ENCODE peak calls at places on chromosome 22, in seven cellular contexts. L is pancreas; V is thoracic aorta; U is CD8-positive, alpha-beta memory T cell; E is GM23338; W is CD4-positive, alpha-beta memory T cell; O is Peyer's patch. A is an unnamed sample.
A peak's percentile ranks its signal among the peaks of the same experiment; 100 is the strongest.

GRCh38 chr22:21968452-21969129 is 14.0 kb downstream of the TOP3B start:
- DNase-seq in W (no peak), O (no peak), L (no peak), V (no peak), U (no peak), E (no peak), A (no peak)

GRCh38 chr22:19579880-19580279 is 55.7 kb upstream of the CLDN5 start:
- DNase-seq in E (no peak), W (peak; percentile 10), V (no peak), U (no peak), L (no peak), O (peak; percentile 58), A (no peak)

GRCh38 chr22:31244044-31244942 is 32.2 kb downstream of the LIMK2 start:
- DNase-seq in V (no peak), U (no peak), E (peak; percentile 75), W (no peak), O (no peak), L (no peak), A (no peak)

GRCh38 chr22:22165936-22166710 is 78.5 kb upstream of the VPREB1 start:
- DNase-seq in V (no peak), L (no peak), W (no peak), U (no peak), O (no peak), E (no peak), A (no peak)

GRCh38 chr22:39935622-39936021 is 24.6 kb upstream of the TMA7B start:
- DNase-seq in U (no peak), O (no peak), L (no peak), V (no peak), E (no peak), W (no peak), A (no peak)

GRCh38 chr22:25745341-25746011 is 3.5 kb downstream of the MYO18B start:
- DNase-seq in O (no peak), U (no peak), L (no peak), E (no peak), W (no peak), V (no peak), A (no peak)

GRCh38 chr22:31229402-31230140 is 17.5 kb downstream of the LIMK2 start:
- DNase-seq in L (peak; percentile 57), U (no peak), W (no peak), E (peak; percentile 18), V (no peak), O (peak; percentile 43), A (no peak)

GRCh38 chr22:41535244-41535643 is 9.0 kb downstream of the POLR3H start:
- DNase-seq in V (no peak), W (no peak), U (no peak), L (no peak), E (peak; percentile 75), O (no peak), A (no peak)

GRCh38 chr22:25759825-25760231 is 17.8 kb downstream of the MYO18B start:
- DNase-seq in L (peak; percentile 11), W (no peak), O (no peak), E (no peak), V (peak; percentile 44), U (no peak), A (no peak)

GRCh38 chr22:30865656-30866055 is 102.9 kb downstream of the MORC2 start:
- DNase-seq in U (no peak), O (no peak), E (no peak), W (no peak), V (no peak), L (no peak), A (no peak)

GRCh38 chr22:21940521-21940920 is 12.1 kb downstream of the PPM1F start:
- DNase-seq in L (no peak), V (no peak), E (no peak), U (no peak), O (no peak), W (no peak), A (no peak)

GRCh38 chr22:41682033-41682807 is 6.4 kb downstream of the SNU13 start:
- DNase-seq in E (peak; percentile 80), L (peak; percentile 83), V (no peak), W (peak; percentile 84), O (peak; percentile 85), U (peak; percentile 81), A (peak; percentile 76)

GRCh38 chr22:26770624-26771023 is 113.2 kb downstream of the MIAT start:
- DNase-seq in E (no peak), O (no peak), V (no peak), L (no peak), U (no peak), W (no peak), A (no peak)

GRCh38 chr22:44445307-44445680 is 52.7 kb downstream of the RTL6 start:
- DNase-seq in E (no peak), L (no peak), W (no peak), V (no peak), U (no peak), O (no peak), A (no peak)

GRCh38 chr22:25754527-25755202 is 12.7 kb downstream of the MYO18B start:
- DNase-seq in U (no peak), O (no peak), L (no peak), V (peak; percentile 85), W (no peak), E (no peak), A (no peak)

GRCh38 chr22:38843201-38843715 is 570 bp downstream of the NPTXR start:
- DNase-seq in E (peak; percentile 73), O (peak; percentile 22), V (no peak), L (peak; percentile 54), W (peak; percentile 66), U (peak; percentile 18), A (peak; percentile 57)

GRCh38 chr22:44464000-44464399 is 34.0 kb downstream of the RTL6 start:
- DNase-seq in O (no peak), W (no peak), E (no peak), U (no peak), V (no peak), L (no peak), A (no peak)

GRCh38 chr22:27283714-27284113 is 517.8 kb downstream of the MN1 start:
- DNase-seq in E (no peak), U (no peak), O (no peak), V (no peak), W (no peak), L (no peak), A (no peak)

GRCh38 chr22:37749831-37750595 is 53.2 kb downstream of the TRIOBP start:
- DNase-seq in O (no peak), W (no peak), L (no peak), U (no peak), E (no peak), V (no peak), A (no peak)
- H3K27ac ChIP-seq in O (peak overlapping the region; percentile 56), W (no peak overlapping the region), L (peak overlapping the region; percentile 76), U (no peak overlapping the region), E (no peak overlapping the region), V (no peak overlapping the region), A (no peak overlapping the region)

GRCh38 chr22:46569848-46570695 is 32.7 kb upstream of the CELSR1 start:
- DNase-seq in U (no peak), V (no peak), W (no peak), O (no peak), L (peak; percentile 1), E (no peak), A (no peak)

GRCh38 chr22:46569055-46569847 is 31.8 kb upstream of the CELSR1 start:
- DNase-seq in V (no peak), O (no peak), L (no peak), W (no peak), U (no peak), E (no peak), A (no peak)

GRCh38 chr22:46567471-46567870 is 30.1 kb upstream of the CELSR1 start:
- DNase-seq in L (no peak), U (no peak), E (no peak), O (no peak), W (no peak), V (no peak), A (no peak)

GRCh38 chr22:46571642-46572250 is 34.3 kb upstream of the CELSR1 start:
- DNase-seq in O (no peak), E (no peak), L (no peak), U (no peak), W (no peak), V (no peak), A (no peak)

GRCh38 chr22:46568102-46568809 is 30.8 kb upstream of the CELSR1 start:
- DNase-seq in O (no peak), E (no peak), W (no peak), V (no peak), L (no peak), U (no peak), A (no peak)
- H3K27ac ChIP-seq in O (no peak overlapping the region), E (no peak overlapping the region), W (no peak overlapping the region), V (no peak overlapping the region), L (no peak overlapping the region), U (no peak overlapping the region), A (no peak overlapping the region)

GRCh38 chr22:35065183-35065582 is 775 bp upstream of the ISX start:
- DNase-seq in O (no peak), U (no peak), E (no peak), W (no peak), L (no peak), V (no peak), A (no peak)

GRCh38 chr22:35064664-35065063 is 1.3 kb upstream of the ISX start:
- DNase-seq in E (no peak), O (no peak), V (no peak), L (no peak), W (no peak), U (no peak), A (no peak)

GRCh38 chr22:35070451-35071093 is 4.6 kb downstream of the ISX start:
- DNase-seq in O (no peak), V (no peak), U (no peak), E (no peak), L (no peak), W (no peak), A (no peak)

GRCh38 chr22:35065796-35066218 is at the start of gene ISX:
- DNase-seq in L (no peak), O (no peak), E (no peak), U (no peak), W (no peak), V (no peak), A (no peak)

DNA sequence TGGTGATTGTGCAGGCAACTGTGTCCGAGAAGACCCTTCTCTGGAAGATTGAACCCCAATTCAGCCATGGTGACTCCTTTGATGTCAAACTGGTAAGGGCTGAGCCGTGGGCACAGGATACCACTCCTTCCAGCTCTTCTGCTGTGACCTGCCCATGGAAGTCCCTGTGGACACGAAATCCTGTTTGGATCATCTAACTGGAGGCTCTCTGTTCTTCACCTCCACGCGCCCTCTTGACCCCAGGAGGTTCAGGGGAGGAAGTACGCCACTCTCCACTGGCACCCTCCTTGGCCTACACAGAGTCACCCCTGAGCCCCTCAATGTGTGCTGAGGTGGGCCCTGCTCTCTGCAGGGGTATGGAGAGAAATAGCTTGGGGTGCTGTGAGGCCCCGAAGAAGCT is 810 bp downstream of the ISX start:
- DNase-seq in V (no peak), U (no peak), E (no peak), W (no peak), O (no peak), L (no peak), A (no peak)
- H3K27ac ChIP-seq in V (no peak overlapping the region), U (no peak overlapping the region), E (no peak overlapping the region), W (no peak overlapping the region), O (peak overlapping the region; percentile 76), L (no peak overlapping the region), A (no peak overlapping the region)

DNA sequence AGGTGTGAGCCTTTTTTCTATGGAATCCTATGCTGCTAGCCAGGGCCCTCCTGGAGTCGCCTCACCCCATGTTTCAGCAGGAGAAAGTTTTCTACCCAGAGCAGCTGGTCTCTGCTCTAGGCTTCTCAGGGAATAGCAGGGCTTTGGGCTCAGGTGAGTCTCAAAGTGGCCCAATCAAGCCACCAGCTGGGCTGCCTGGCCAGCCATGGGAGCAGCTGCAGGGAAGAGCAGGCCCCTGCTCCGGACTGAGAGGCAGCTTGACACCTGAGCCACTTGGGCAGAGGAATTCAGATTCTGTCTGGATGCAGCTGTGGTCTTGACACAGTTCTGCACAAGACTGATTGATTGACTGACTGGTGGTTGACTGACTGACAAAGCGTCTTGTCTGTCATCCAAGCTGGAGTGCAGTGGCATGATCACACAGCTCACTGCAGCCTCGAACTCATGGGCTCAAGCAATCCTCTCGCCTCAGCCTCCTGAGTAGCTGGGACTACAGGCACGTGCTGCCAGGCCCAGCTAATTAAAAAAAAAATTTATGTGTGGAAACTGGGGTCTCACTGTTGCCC is 57.5 kb upstream of the ARFGAP3 start:
- DNase-seq in W (no peak), V (no peak), L (peak; percentile 73), E (no peak), O (no peak), U (no peak), A (no peak)
- H3K27ac ChIP-seq in W (no peak overlapping the region), V (no peak overlapping the region), L (peak overlapping the region; percentile 44), E (no peak overlapping the region), O (no peak overlapping the region), U (no peak overlapping the region), A (no peak overlapping the region)

A was measured in substantia nigra.